ENCODE peak calls at places on chromosomes 7 and 10, in five cellular contexts. Q is lung; P is CD8-positive, alpha-beta T cell; R is neural progenitor cell; B is mammary epithelial cell. C is an unnamed sample.

GRCh38 chr7:85774931-85775330 is 588.1 kb upstream of the SEMA3D start:
- DNase-seq in P (no peak), Q (no peak), R (no peak), B (no peak), C (no peak)

GRCh38 chr10:76583711-76584161 is 1053.9 kb downstream of the KCNMA1 start:
- DNase-seq in P (no peak), Q (no peak), B (peak), R (peak), C (no peak)

GRCh38 chr7:30436518-30436917 is 42.1 kb downstream of the NOD1 start:
- DNase-seq in B (no peak), R (no peak), Q (no peak), P (no peak), C (no peak)

GRCh38 chr7:46058424-46058823 is 137.4 kb upstream of the IGFBP3 start:
- DNase-seq in P (no peak), B (peak), Q (no peak), R (no peak), C (no peak)

GRCh38 chr10:43861966-43862751 is 213.5 kb upstream of the ZNF32 start:
- DNase-seq in B (no peak), Q (no peak), P (no peak), R (no peak), C (no peak)

GRCh38 chr7:90693939-90694338 is 97.8 kb downstream of the CDK14 start:
- DNase-seq in B (no peak), R (no peak), Q (no peak), P (no peak), C (no peak)

GRCh38 chr7:28419717-28420116 is 7.4 kb downstream of the CREB5 start:
- DNase-seq in B (peak), P (no peak), R (no peak), Q (no peak), C (no peak)

GRCh38 chr7:27347261-27347610 is 104.6 kb downstream of the EVX1 start:
- DNase-seq in Q (no peak), P (no peak), B (no peak), R (no peak), C (no peak)

GRCh38 chr7:74084722-74085578 is 1.3 kb downstream of the LIMK1 start:
- DNase-seq in R (no peak), B (no peak), Q (no peak), P (no peak), C (no peak)

GRCh38 chr10:79331709-79332108 is 15.6 kb upstream of the PPIF start:
- DNase-seq in Q (no peak), P (peak), R (no peak), B (peak), C (peak)

GRCh38 chr7:5476001-5476400 is 52.4 kb upstream of the TNRC18 start:
- DNase-seq in Q (no peak), P (no peak), R (no peak), B (no peak), C (no peak)
- H3K27ac ChIP-seq in Q (no peak), P (no peak), R (no peak), B (no peak), C (no peak)

GRCh38 chr10:62937674-62938073 is 121.5 kb upstream of the EGR2 start:
- DNase-seq in R (no peak), B (no peak), P (no peak), Q (no peak), C (no peak)
- H3K4me3 ChIP-seq in R (no peak), B (no peak), P (no peak), Q (no peak), C (no peak)

DNA sequence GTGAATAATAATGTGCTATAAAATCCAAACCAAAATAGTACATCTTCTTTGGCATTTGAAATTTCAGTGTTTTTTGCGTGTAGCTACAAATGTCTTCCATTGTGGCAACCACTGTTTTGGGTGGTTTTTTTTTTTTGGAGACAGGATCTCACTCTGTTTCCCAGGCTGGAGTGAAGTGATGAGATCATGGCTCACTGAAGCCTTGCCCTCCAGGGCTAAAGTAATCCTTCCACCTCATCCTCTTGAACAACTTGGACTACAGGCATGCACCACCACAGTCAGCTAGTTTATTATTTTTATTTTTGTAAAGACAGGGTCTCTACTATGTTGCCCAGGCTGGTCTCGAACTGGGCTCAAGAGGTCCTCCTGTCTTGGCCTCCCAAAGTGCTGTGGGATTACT is 455.1 kb downstream of the AUTS2 start:
- DNase-seq in R (no peak), P (no peak), Q (no peak), B (no peak), C (no peak)
- H3K27ac ChIP-seq in R (no peak), P (no peak), Q (no peak), B (no peak), C (no peak)

GRCh38 chr7:151238924-151239836 is 6.9 kb downstream of the CHPF2 start:
- DNase-seq in B (no peak), P (no peak), R (no peak), Q (no peak), C (no peak)
- H3K4me3 ChIP-seq in B (no peak), P (no peak), R (no peak), Q (no peak), C (no peak)

GRCh38 chr10:60910543-60910942 is 33.4 kb downstream of the RHOBTB1 start:
- DNase-seq in B (no peak), R (no peak), Q (peak), P (no peak), C (no peak)

GRCh38 chr10:60911216-60911615 is 32.8 kb downstream of the RHOBTB1 start:
- DNase-seq in P (no peak), Q (no peak), R (no peak), B (no peak), C (no peak)

GRCh38 chr10:60913091-60913490 is 30.9 kb downstream of the RHOBTB1 start:
- DNase-seq in R (no peak), P (no peak), B (no peak), Q (no peak), C (no peak)

GRCh38 chr10:60913657-60914056 is 30.3 kb downstream of the RHOBTB1 start:
- DNase-seq in P (no peak), R (no peak), Q (no peak), B (no peak), C (no peak)

GRCh38 chr10:60911715-60912114 is 32.3 kb downstream of the RHOBTB1 start:
- DNase-seq in R (no peak), P (no peak), B (no peak), Q (no peak), C (no peak)
- H3K27ac ChIP-seq in R (no peak), P (no peak), B (no peak), Q (no peak), C (no peak)

DNA sequence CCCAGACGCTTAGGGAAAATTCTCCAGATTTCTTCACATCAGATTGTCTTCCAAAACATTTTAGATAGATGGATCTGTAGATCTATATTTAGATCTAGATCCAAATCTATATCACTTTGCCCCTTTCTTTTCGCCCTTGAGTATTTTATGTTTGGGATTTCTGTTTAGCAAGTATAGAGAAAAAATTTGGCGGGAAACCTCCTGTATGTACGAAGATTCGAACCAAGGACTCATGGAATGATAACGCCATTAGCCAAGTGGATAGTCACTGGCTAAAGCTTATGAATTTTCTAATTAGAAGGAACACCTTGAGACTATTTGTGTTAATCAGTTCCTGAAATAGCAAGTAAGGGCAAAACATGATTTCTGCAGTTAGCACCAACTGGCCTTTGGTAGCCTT is 1.2 kb downstream of the THNSL1 start:
- DNase-seq in P (no peak), R (no peak), Q (no peak), B (no peak), C (no peak)
- H3K4me3 ChIP-seq in P (no peak), R (peak), Q (no peak), B (peak), C (no peak)

DNA sequence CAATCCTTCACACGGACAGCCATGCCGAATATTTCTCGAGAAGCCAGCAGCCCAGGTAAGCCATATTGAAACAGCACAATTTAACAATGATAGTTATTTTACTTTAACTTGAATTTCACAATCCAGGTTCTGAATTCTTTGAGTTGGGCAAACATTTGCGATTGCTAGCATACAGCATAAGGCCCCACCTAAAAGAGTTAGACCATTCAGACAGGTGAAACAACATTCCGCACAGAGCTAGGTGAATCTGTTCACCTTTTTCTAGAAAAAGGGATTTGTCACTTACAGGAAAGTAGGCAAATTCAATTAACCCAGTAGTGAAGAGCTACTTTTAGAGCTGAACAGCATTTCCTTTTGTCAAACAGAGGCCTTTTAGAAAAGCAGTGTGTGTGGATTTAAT is 45.3 kb downstream of the CREB3L2 start:
- DNase-seq in Q (no peak), P (no peak), R (no peak), B (no peak), C (no peak)
- H3K27ac ChIP-seq in Q (no peak), P (no peak), R (no peak), B (no peak), C (no peak)

DNA sequence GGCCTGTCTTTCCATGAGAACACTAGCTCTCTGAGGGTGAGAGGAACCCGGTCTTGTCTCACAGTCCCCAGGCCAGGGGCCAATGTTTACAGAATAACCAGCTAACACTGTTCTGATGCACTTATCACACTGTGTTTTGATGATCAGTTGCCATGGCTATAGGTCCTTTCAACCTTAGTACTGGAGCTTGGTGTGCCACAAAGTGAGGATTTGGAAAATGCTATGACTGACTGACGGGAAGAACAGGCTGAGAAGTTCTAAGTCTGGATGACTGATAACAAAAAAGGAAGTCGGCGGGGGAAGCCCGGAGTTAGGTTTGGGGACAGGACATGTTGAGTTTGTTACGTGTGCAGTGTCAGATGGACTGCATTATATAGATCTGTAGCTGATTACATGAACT is 141.8 kb downstream of the CTTNBP2 start:
- DNase-seq in R (no peak), B (no peak), Q (no peak), P (no peak), C (no peak)
- H3K4me3 ChIP-seq in R (no peak), B (no peak), Q (no peak), P (no peak), C (no peak)

DNA sequence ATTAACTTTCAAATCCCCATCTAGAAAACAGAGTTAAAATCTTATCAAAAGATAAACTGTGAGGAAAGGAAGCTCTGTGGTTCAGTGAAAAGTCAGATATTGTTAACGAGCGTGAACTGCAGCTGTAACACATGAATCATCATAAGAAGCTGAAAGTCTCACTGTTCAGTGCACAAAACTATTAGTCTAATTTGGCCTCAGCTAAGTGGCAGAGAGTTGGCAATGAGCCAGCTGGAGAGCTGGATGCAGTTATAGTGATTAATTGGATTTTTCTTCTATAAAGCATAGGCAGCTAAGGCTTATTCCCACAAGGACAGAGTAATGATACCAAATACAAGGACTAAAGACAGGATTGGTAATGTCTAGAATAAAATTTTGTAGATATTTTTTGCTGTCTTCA is 101.1 kb upstream of the ABCB5 start:
- DNase-seq in B (peak), Q (no peak), R (no peak), P (no peak), C (peak)
- H3K27ac ChIP-seq in B (no peak), Q (no peak), R (no peak), P (no peak), C (no peak)